ENCODE peak calls at places on chromosome 11, in eight cellular contexts. J is A549, T is uterus, I is sigmoid colon, V is body of pancreas, C is breast epithelium, Y is right lobe of liver, X is NB4. S is an unnamed sample.

GRCh38 chr11:86228967-86229330 is 15.6 kb upstream of the EED start:
- DNase-seq in J (no peak), T (no peak), I (no peak), V (no peak), C (no peak), Y (no peak), X (no peak), S (no peak)

GRCh38 chr11:72433455-72434061 is 773 bp downstream of the CLPB start:
- DNase-seq in J (no peak), T (no peak), I (no peak), V (peak; percentile 21), C (no peak), Y (peak; percentile 43), X (peak; percentile 71), S (no peak)

GRCh38 chr11:12167098-12167999 is 57.0 kb downstream of the MICAL2 start:
- DNase-seq in J (peak; percentile 63), T (no peak), I (no peak), V (no peak), C (no peak), Y (no peak), X (peak; percentile 78), S (peak; percentile 43)

GRCh38 chr11:25602149-25602548 is 729.8 kb upstream of the ANO3 start:
- DNase-seq in J (no peak), T (no peak), I (no peak), V (no peak), C (no peak), Y (no peak), X (no peak), S (no peak)

GRCh38 chr11:125192194-125192593 is 27.6 kb downstream of the PKNOX2 start:
- DNase-seq in J (no peak), T (no peak), I (no peak), V (peak; percentile 29), C (no peak), Y (no peak), X (no peak), S (no peak)

GRCh38 chr11:90204832-90205646 is 17.8 kb downstream of the CHORDC1 start:
- DNase-seq in J (peak; percentile 32), T (no peak), I (no peak), V (peak; percentile 12), C (no peak), Y (no peak), X (peak; percentile 68), S (no peak)

GRCh38 chr11:27904358-27905055 is 203.4 kb downstream of the KIF18A start:
- DNase-seq in J (no peak), T (no peak), I (no peak), V (no peak), C (no peak), Y (no peak), X (no peak), S (peak; percentile 37)

GRCh38 chr11:106105986-106106385 is 28.5 kb downstream of the AASDHPPT start:
- DNase-seq in J (no peak), T (no peak), I (no peak), V (no peak), C (no peak), Y (no peak), X (no peak), S (no peak)

GRCh38 chr11:35267504-35267903 is 128.5 kb downstream of the CD44 start:
- DNase-seq in J (no peak), T (no peak), I (no peak), V (no peak), C (no peak), Y (no peak), X (no peak), S (no peak)

GRCh38 chr11:134754823-134755198 is 342.8 kb upstream of the B3GAT1 start:
- DNase-seq in J (no peak), T (no peak), I (no peak), V (no peak), C (no peak), Y (no peak), X (no peak), S (no peak)

GRCh38 chr11:119449498-119449897 is 26.5 kb upstream of the THY1 start:
- DNase-seq in J (no peak), T (no peak), I (no peak), V (no peak), C (no peak), Y (no peak), X (no peak), S (no peak)

GRCh38 chr11:110078923-110079544 is 14.2 kb upstream of the ZC3H12C start:
- DNase-seq in J (no peak), T (no peak), I (no peak), V (no peak), C (no peak), Y (no peak), X (no peak), S (no peak)

GRCh38 chr11:88359529-88359928 is 22.0 kb upstream of the CTSC start:
- DNase-seq in J (no peak), T (no peak), I (no peak), V (no peak), C (no peak), Y (no peak), X (peak; percentile 80), S (no peak)

GRCh38 chr11:2558402-2558801 is 113.6 kb downstream of the KCNQ1 start:
- DNase-seq in J (no peak), T (no peak), I (peak; percentile 46), V (no peak), C (no peak), Y (no peak), X (no peak), S (no peak)

GRCh38 chr11:130513132-130513531 is 64.7 kb downstream of the ADAMTS15 start:
- DNase-seq in J (no peak), T (no peak), I (peak; percentile 94), V (no peak), C (no peak), Y (no peak), X (peak; percentile 15), S (no peak)

GRCh38 chr11:85238907-85239306 is 388.2 kb downstream of the DLG2 start:
- DNase-seq in J (no peak), T (no peak), I (no peak), V (no peak), C (no peak), Y (no peak), X (no peak), S (no peak)

GRCh38 chr11:116500002-116500832 is 272.6 kb downstream of the BUD13 start:
- DNase-seq in J (no peak), T (no peak), I (no peak), V (no peak), C (no peak), Y (no peak), X (no peak), S (no peak)

GRCh38 chr11:46064221-46064620 is 57.0 kb downstream of the PHF21A start:
- DNase-seq in J (no peak), T (no peak), I (no peak), V (no peak), C (no peak), Y (no peak), X (no peak), S (no peak)

GRCh38 chr11:46055371-46055770 is 65.9 kb downstream of the PHF21A start:
- DNase-seq in J (no peak), T (no peak), I (no peak), V (no peak), C (no peak), Y (no peak), X (no peak), S (no peak)

GRCh38 chr11:46057489-46057888 is 63.8 kb downstream of the PHF21A start:
- DNase-seq in J (no peak), T (no peak), I (no peak), V (no peak), C (no peak), Y (no peak), X (no peak), S (no peak)

GRCh38 chr11:46063138-46063537 is 58.1 kb downstream of the PHF21A start:
- DNase-seq in J (no peak), T (no peak), I (no peak), V (no peak), C (no peak), Y (no peak), X (no peak), S (no peak)

DNA sequence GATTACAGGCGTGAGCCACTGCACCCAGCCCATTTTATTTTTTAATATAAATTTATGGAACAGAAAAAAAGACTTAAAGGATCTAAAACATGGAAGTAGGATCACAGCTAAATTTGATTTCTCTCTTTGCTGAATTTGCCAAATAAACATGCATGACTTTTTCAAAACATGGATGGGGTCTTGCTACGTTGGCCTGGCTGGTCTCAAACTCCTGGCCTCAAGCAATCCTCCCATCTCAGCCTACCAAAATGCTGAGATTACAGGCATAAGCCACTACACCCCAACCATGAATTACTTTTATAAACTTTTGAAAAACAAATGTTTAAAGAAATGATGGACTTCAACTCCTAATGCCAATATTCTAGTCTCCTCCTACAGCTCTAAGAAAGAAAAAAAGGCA is 61.2 kb downstream of the PHF21A start:
- DNase-seq in J (no peak), T (no peak), I (no peak), V (no peak), C (no peak), Y (no peak), X (no peak), S (no peak)
- TF ChIP-seq POLR2A in J (no peak), T (no peak), I (no peak), V (no peak), C (no peak), Y (no peak), X (no peak), S (no peak)

GRCh38 chr11:61828379-61828628 is 204 bp downstream of the FADS2 start:
- DNase-seq in J (no peak), T (no peak), I (no peak), V (no peak), C (no peak), Y (no peak), X (no peak), S (no peak)
- TF ChIP-seq POLR2A in J (no peak), T (no peak), I (no peak), V (no peak), C (no peak), Y (no peak), X (no peak), S (no peak)

DNA sequence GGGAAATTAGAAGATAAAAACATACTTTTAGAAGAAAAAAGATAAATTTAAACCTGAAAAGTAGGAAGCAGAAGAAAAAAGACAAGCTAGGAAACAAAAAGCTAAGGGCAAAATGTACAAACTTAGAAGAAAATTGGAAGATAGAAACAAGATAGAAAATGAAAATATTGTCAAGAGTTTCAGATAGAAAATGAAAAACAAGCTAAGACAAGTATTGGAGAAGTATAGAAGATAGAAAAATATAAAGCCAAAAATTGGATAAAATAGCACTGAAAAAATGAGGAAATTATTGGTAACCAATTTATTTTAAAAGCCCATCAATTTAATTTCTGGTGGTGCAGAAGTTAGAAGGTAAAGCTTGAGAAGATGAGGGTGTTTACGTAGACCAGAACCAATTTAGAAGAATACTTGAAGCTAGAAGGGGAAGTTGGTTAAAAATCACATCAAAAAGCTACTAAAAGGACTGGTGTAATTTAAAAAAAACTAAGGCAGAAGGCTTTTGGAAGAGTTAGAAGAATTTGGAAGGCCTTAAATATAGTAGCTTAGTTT is 942 bp downstream of the MALAT1 start:
- DNase-seq in J (no peak), T (no peak), I (no peak), V (no peak), C (no peak), Y (no peak), X (no peak), S (no peak)
- TF ChIP-seq POLR2A in J (no peak), T (no peak), I (no peak), V (no peak), C (no peak), Y (no peak), X (no peak), S (no peak)

GRCh38 chr11:75383246-75383645 is 16.1 kb upstream of the RPS3 start:
- DNase-seq in J (peak; percentile 50), T (no peak), I (no peak), V (no peak), C (no peak), Y (no peak), X (peak; percentile 84), S (peak; percentile 48)
- TF ChIP-seq POLR2A in J (no peak), T (no peak), I (no peak), V (no peak), C (no peak), Y (no peak), X (no peak), S (no peak)

S was measured in H54.